ENCODE peak calls at places on chromosomes 7 and 10, in seven cellular contexts. N is colonic mucosa, E is GM19239, X is T-helper 17 cell, H is myocyte, J is NCI-H748 treated with DMSO at 0.1 percent for 48 hours, F is substantia nigra. V is an unnamed sample.

GRCh38 chr7:8389898-8390642 is 43.3 kb upstream of the NXPH1 start:
- DNase-seq in H (peak; percentile 51), X (no peak), E (no peak), J (peak; percentile 56), N (peak; percentile 19), F (peak; percentile 74), V (no peak)

GRCh38 chr10:89238956-89239713 is 12.4 kb downstream of the LIPA start:
- DNase-seq in F (no peak), E (no peak), J (no peak), N (no peak), H (no peak), X (no peak), V (no peak)

GRCh38 chr10:69558559-69558958 is 14.7 kb downstream of the NEUROG3 start:
- DNase-seq in J (no peak), F (no peak), X (no peak), N (no peak), E (no peak), H (no peak), V (no peak)

GRCh38 chr10:13462551-13462950 is 66.3 kb downstream of the BEND7 start:
- DNase-seq in J (no peak), X (no peak), E (no peak), H (no peak), N (no peak), F (no peak), V (no peak)

GRCh38 chr10:124291009-124291671 is 127.6 kb downstream of the OAT start:
- DNase-seq in E (no peak), X (no peak), H (no peak), N (peak; percentile 29), F (no peak), J (no peak), V (no peak)

GRCh38 chr10:44512345-44513095 is 127.6 kb upstream of the CXCL12 start:
- DNase-seq in F (no peak), H (no peak), E (no peak), J (no peak), X (no peak), N (no peak), V (no peak)

GRCh38 chr10:43137701-43137970 is 609 bp upstream of the CSGALNACT2 start:
- DNase-seq in E (no peak), N (peak; percentile 45), H (peak; percentile 89), J (no peak), X (no peak), F (peak; percentile 52), V (no peak)

GRCh38 chr10:61835909-61836232 is 65.6 kb upstream of the ARID5B start:
- DNase-seq in X (no peak), E (no peak), J (no peak), H (no peak), N (no peak), F (no peak), V (no peak)

GRCh38 chr7:126776506-126776905 is 476.2 kb downstream of the GRM8 start:
- DNase-seq in E (no peak), N (no peak), J (no peak), H (no peak), F (no peak), X (no peak), V (no peak)

GRCh38 chr7:42315631-42316030 is 78.6 kb upstream of the GLI3 start:
- DNase-seq in H (peak; percentile 5), E (no peak), N (no peak), X (no peak), J (no peak), F (no peak), V (no peak)

GRCh38 chr7:69699949-69700715 is 101.9 kb downstream of the AUTS2 start:
- DNase-seq in N (no peak), F (no peak), H (no peak), X (no peak), E (no peak), J (no peak), V (no peak)

GRCh38 chr10:77601488-77601887 is 36.1 kb downstream of the KCNMA1 start:
- DNase-seq in X (no peak), E (no peak), F (no peak), J (no peak), N (no peak), H (peak; percentile 51), V (no peak)

GRCh38 chr10:10803273-10803672 is 214.4 kb upstream of the CELF2 start:
- DNase-seq in N (no peak), X (no peak), J (no peak), F (no peak), H (no peak), E (no peak), V (no peak)

GRCh38 chr7:107594961-107595737 is 15.1 kb downstream of the BCAP29 start:
- DNase-seq in E (no peak), H (peak; percentile 42), J (no peak), F (no peak), X (no peak), N (no peak), V (no peak)

GRCh38 chr10:47237316-47238260 is 62.4 kb upstream of the GDF10 start:
- DNase-seq in X (no peak), H (no peak), E (no peak), J (no peak), F (no peak), N (no peak), V (no peak)

GRCh38 chr10:65793738-65794425 is 1132.0 kb upstream of the LRRTM3 start:
- DNase-seq in N (peak; percentile 65), J (no peak), H (peak; percentile 8), E (no peak), X (no peak), F (no peak), V (no peak)

GRCh38 chr10:62047960-62048383 is 146.5 kb downstream of the ARID5B start:
- DNase-seq in E (no peak), J (no peak), F (no peak), X (no peak), N (peak; percentile 50), H (no peak), V (no peak)

GRCh38 chr10:86730227-86730626 is 26.2 kb upstream of the BMPR1A start:
- DNase-seq in J (peak; percentile 3), N (peak; percentile 77), H (peak; percentile 35), E (no peak), F (peak; percentile 31), X (no peak), V (no peak)

GRCh38 chr7:142168746-142169145 is 57.2 kb downstream of the MGAM2 start:
- DNase-seq in E (no peak), F (no peak), X (no peak), J (no peak), N (no peak), H (peak; percentile 36), V (no peak)

GRCh38 chr7:151046603-151047573 is 1.4 kb upstream of the ASIC3 start:
- DNase-seq in X (no peak), F (no peak), E (no peak), J (no peak), N (peak; percentile 31), H (peak; percentile 87), V (no peak)

GRCh38 chr7:1939434-1940401 is 269.6 kb downstream of the ELFN1 start:
- DNase-seq in J (no peak), N (no peak), X (no peak), E (no peak), F (no peak), H (no peak), V (no peak)

GRCh38 chr10:17206210-17206709 is 4.8 kb upstream of the TRDMT1 start:
- DNase-seq in H (peak; percentile 53), F (no peak), N (no peak), E (no peak), X (peak; percentile 17), J (no peak), V (no peak)

GRCh38 chr10:124300735-124301134 is 118.0 kb downstream of the OAT start:
- DNase-seq in J (no peak), F (no peak), E (no peak), H (no peak), N (no peak), X (no peak), V (no peak)

GRCh38 chr7:135490783-135491182 is 19.1 kb downstream of the CNOT4 start:
- DNase-seq in F (no peak), E (no peak), X (no peak), J (no peak), N (peak; percentile 29), H (no peak), V (no peak)

GRCh38 chr7:107179326-107180163 is 10.7 kb downstream of the HBP1 start:
- DNase-seq in H (peak; percentile 18), F (no peak), X (no peak), E (no peak), J (no peak), N (peak; percentile 26), V (no peak)

GRCh38 chr10:50577681-50578350 is 45.9 kb downstream of the SGMS1 start:
- DNase-seq in X (no peak), N (peak; percentile 49), E (no peak), H (peak; percentile 50), F (no peak), J (no peak), V (no peak)

GRCh38 chr7:80520199-80520598 is 8.3 kb upstream of the GNAT3 start:
- DNase-seq in J (no peak), F (no peak), H (no peak), N (no peak), X (no peak), E (no peak), V (no peak)

GRCh38 chr10:7185367-7185690 is 225.5 kb downstream of the SFMBT2 start:
- DNase-seq in F (no peak), N (no peak), J (no peak), H (no peak), E (no peak), X (no peak), V (no peak)

GRCh38 chr7:129848436-129848835 is 104.3 kb downstream of the UBE2H start:
- DNase-seq in X (no peak), N (no peak), J (no peak), E (no peak), F (no peak), H (peak; percentile 62), V (no peak)

GRCh38 chr10:103166527-103166926 is 26.5 kb downstream of the NT5C2 start:
- DNase-seq in F (no peak), H (no peak), E (no peak), X (no peak), J (no peak), N (no peak), V (no peak)

GRCh38 chr10:130234171-130234965 is 98.2 kb downstream of the GLRX3 start:
- DNase-seq in E (no peak), F (no peak), N (no peak), H (no peak), J (no peak), X (no peak), V (no peak)

GRCh38 chr10:132955479-132955878 is 13.1 kb upstream of the CFAP46 start:
- DNase-seq in H (no peak), X (no peak), F (no peak), J (no peak), N (no peak), E (no peak), V (no peak)

V was measured in T-helper 9 cell.